ENCODE peak calls at places on chromosomes 16 and 17, in six cellular contexts. G is neural progenitor cell, S is cardiac muscle cell, L is tibial nerve, V is left ventricle myocardium inferior, F is lower lobe of right lung. R is an unnamed sample.
A peak's percentile ranks its signal among the peaks of the same experiment; 100 is the strongest.

GRCh38 chr17:76725580-76726230 is 701 bp downstream of the JMJD6 start:
- DNase-seq in G (no peak), F (peak; percentile 85), V (peak; percentile 78), S (peak; percentile 60), L (peak; percentile 57), R (no peak)

GRCh38 chr16:53775106-53775820 is 71.3 kb downstream of the FTO start:
- DNase-seq in F (no peak), V (no peak), G (no peak), S (no peak), L (no peak), R (no peak)

GRCh38 chr17:57403241-57403640 is 146.9 kb downstream of the MSI2 start:
- DNase-seq in L (no peak), F (no peak), S (no peak), G (no peak), V (no peak), R (no peak)

GRCh38 chr16:24721830-24722238 is 7.6 kb upstream of the TNRC6A start:
- DNase-seq in F (no peak), L (no peak), S (no peak), V (no peak), G (no peak), R (no peak)

GRCh38 chr16:31365131-31365865 is 10.3 kb downstream of the ITGAX start:
- DNase-seq in G (no peak), L (no peak), V (no peak), F (no peak), S (no peak), R (no peak)

GRCh38 chr17:16407911-16408588 is 7.3 kb upstream of the TRPV2 start:
- DNase-seq in V (peak; percentile 64), S (peak; percentile 65), G (peak; percentile 58), L (peak; percentile 82), F (peak; percentile 70), R (peak; percentile 83)

GRCh38 chr16:508884-509736 is 18.4 kb upstream of the CAPN15 start:
- DNase-seq in G (no peak), F (no peak), S (no peak), L (no peak), V (no peak), R (no peak)

GRCh38 chr17:10812674-10813073 is 8.8 kb upstream of the TMEM238L start:
- DNase-seq in F (no peak), G (no peak), V (peak; percentile 55), L (no peak), S (no peak), R (no peak)

GRCh38 chr17:17535957-17536356 is 39.8 kb upstream of the RASD1 start:
- DNase-seq in G (no peak), F (peak; percentile 81), L (no peak), S (no peak), V (peak; percentile 88), R (no peak)

GRCh38 chr17:82655523-82655922 is 7.3 kb upstream of the WDR45B start:
- DNase-seq in F (peak; percentile 32), L (no peak), V (no peak), S (no peak), G (no peak), R (no peak)

GRCh38 chr16:57146735-57147134 is 39.1 kb downstream of the PSME3IP1 start:
- DNase-seq in V (no peak), F (no peak), G (peak; percentile 49), L (no peak), S (no peak), R (peak; percentile 87)

GRCh38 chr16:30017277-30017656 is 5.7 kb upstream of the C16orf92 start:
- DNase-seq in F (no peak), L (no peak), V (no peak), G (no peak), S (no peak), R (no peak)

GRCh38 chr17:333626-334396 is 18.8 kb downstream of the RPH3AL start:
- DNase-seq in F (peak; percentile 71), G (peak; percentile 74), L (peak; percentile 72), S (peak; percentile 58), V (peak; percentile 83), R (peak; percentile 88)

GRCh38 chr16:30354423-30355143 is 525 bp downstream of the CD2BP2 start:
- DNase-seq in L (no peak), V (no peak), F (peak; percentile 63), S (no peak), G (peak; percentile 75), R (no peak)

GRCh38 chr16:698911-699671 is 6.5 kb downstream of the FBXL16 start:
- DNase-seq in S (no peak), V (no peak), L (no peak), G (no peak), F (no peak), R (no peak)

GRCh38 chr17:49969134-49969759 is at the start of gene DLX4:
- DNase-seq in L (no peak), V (no peak), F (no peak), G (peak; percentile 57), S (no peak), R (peak; percentile 85)
- H3K27me3 ChIP-seq in L (peaks cover 98% of the 10 kb centered on the region), V (peaks cover 100% of the 10 kb centered on the region), F (peaks cover 95% of the 10 kb centered on the region), G (peaks cover 100% of the 10 kb centered on the region), S (peaks cover 100% of the 10 kb centered on the region), R (peaks cover 100% of the 10 kb centered on the region)

DNA sequence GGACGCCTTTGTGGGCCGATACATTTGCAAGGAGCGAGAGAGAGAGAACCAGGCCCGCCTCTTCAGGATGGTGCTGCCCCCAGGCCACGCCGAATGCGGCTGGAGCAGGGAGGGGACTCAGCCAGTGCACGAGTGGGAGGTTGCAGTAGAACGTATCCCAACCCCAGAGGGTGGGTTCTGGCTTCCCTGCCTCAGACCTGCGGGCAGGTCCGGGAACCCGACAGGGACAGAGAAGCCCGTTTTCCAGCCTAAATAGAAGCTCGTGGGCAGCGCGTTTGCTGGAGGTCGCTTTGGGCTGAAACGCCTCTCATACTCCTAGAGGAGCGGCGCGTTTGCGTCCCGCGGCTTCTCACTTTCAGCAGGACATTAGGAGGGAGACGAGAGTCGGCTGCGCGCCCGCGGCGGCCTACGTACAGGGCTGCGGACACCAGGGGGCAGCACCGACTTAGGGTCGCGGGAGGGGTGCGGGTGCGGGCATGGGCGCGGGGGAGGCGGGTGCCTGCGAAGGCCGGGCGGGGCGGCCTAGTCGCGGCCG is 11.0 kb downstream of the TBX2 start:
- DNase-seq in V (peak; percentile 80), S (peak; percentile 87), G (peak; percentile 89), F (peak; percentile 84), L (peak; percentile 70), R (peak; percentile 98)
- TF ChIP-seq CTCF in V (peak; percentile 63), S (peak; percentile 59), G (peak; percentile 69), F (peak; percentile 49), L (peak; percentile 52), R (peak; percentile 77)

GRCh38 chr16:11676799-11677198 is 8.5 kb downstream of the SNN start:
- DNase-seq in G (no peak), L (no peak), F (no peak), S (no peak), V (no peak), R (no peak)
- H3K27ac ChIP-seq in G (no peak overlapping the region), L (peak overlapping the region; percentile 75), F (no peak overlapping the region), S (peak overlapping the region; percentile 77), V (peak overlapping the region; percentile 85), R (peak overlapping the region; percentile 38)

DNA sequence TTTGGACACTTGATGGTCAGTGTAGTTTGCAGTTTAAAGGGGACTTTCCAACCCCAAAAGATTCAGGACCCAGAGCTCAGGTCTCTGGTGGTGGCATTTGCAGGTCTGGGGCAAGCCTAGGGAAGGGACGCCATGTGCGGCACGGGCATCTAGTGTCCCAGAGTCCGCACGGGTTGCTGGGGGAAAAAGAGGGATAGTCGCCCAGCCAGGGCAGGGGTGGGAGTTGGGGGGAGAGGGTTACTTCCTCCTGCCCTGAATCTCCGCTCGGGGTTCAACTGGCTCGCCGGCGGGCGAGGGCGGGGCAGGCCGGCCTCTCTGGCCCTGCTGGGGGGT is 239 bp upstream of the CA7 start:
- DNase-seq in S (no peak), G (peak; percentile 61), V (no peak), F (no peak), L (no peak), R (no peak)
- H3K27me3 ChIP-seq in S (peaks cover 81% of the 10 kb centered on the region), G (peaks cover 92% of the 10 kb centered on the region), V (peaks cover 59% of the 10 kb centered on the region), F (peaks cover 29% of the 10 kb centered on the region), L (peaks cover 42% of the 10 kb centered on the region), R (peaks cover 89% of the 10 kb centered on the region)

DNA sequence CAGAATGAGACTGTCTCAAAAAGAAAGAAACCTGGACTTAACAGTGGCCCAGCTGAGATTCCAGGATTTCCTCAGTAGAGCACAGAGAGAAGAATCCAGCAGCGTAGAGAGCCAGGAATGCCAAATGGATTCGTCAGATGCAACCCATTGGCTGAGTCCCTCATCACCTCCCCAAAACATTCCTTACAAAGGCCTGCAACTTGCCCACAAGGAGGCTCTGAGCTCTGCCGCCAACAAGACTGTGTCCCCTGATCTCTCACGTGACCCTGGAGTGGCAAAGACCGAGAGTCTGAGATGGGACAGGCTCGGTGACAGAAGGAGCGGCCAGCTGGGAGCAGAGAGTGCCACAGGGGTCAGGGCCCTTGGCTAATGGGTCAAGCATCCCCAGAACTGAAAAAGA is 6.9 kb upstream of the CHMP6 start:
- DNase-seq in F (no peak), G (peak; percentile 74), S (peak; percentile 94), L (no peak), V (no peak), R (peak; percentile 93)
- TF ChIP-seq CTCF in F (no peak), G (peak; percentile 18), S (peak; percentile 51), L (no peak), V (no peak), R (peak; percentile 50)

R was measured in endodermal cell.